ENCODE peak calls at places on chromosomes 1 and 21, in five cellular contexts. One of them, this sample, is unnamed.
A peak's percentile ranks its signal among the peaks of the same experiment; 100 is the strongest.

GRCh38 chr21:44012474-44013379 is 618 bp downstream of the TRAPPC10 start:
- DNase-seq in kidney: peak; percentile 91
- DNase-seq in left ventricle myocardium inferior: peak; percentile 69
- DNase-seq in tibial nerve: peak; percentile 19
- DNase-seq in CD8-positive, alpha-beta T cell: peak; percentile 76
- DNase-seq in this sample: no peak

GRCh38 chr1:184745929-184746583 is 8.6 kb downstream of the EDEM3 start:
- DNase-seq in kidney: no peak
- DNase-seq in tibial nerve: no peak
- DNase-seq in left ventricle myocardium inferior: no peak
- DNase-seq in CD8-positive, alpha-beta T cell: no peak
- DNase-seq in this sample: no peak

GRCh38 chr1:3463013-3463385 is 8.5 kb downstream of the ARHGEF16 start:
- DNase-seq in tibial nerve: no peak
- DNase-seq in kidney: peak; percentile 69
- DNase-seq in CD8-positive, alpha-beta T cell: no peak
- DNase-seq in left ventricle myocardium inferior: no peak
- DNase-seq in this sample: no peak

GRCh38 chr1:93288558-93288957 is 57.1 kb upstream of the DR1 start:
- DNase-seq in kidney: no peak
- DNase-seq in CD8-positive, alpha-beta T cell: no peak
- DNase-seq in tibial nerve: no peak
- DNase-seq in left ventricle myocardium inferior: no peak
- DNase-seq in this sample: no peak

GRCh38 chr1:202164271-202165037 is 4.1 kb upstream of the PTPN7 start:
- DNase-seq in CD8-positive, alpha-beta T cell: peak; percentile 68
- DNase-seq in kidney: peak; percentile 57
- DNase-seq in tibial nerve: no peak
- DNase-seq in left ventricle myocardium inferior: no peak
- DNase-seq in this sample: no peak

GRCh38 chr1:170555370-170555769 is 23.4 kb downstream of the GORAB start:
- DNase-seq in kidney: no peak
- DNase-seq in tibial nerve: no peak
- DNase-seq in CD8-positive, alpha-beta T cell: no peak
- DNase-seq in left ventricle myocardium inferior: no peak
- DNase-seq in this sample: no peak

GRCh38 chr1:43687301-43688108 is 19.8 kb upstream of the ST3GAL3 start:
- DNase-seq in left ventricle myocardium inferior: peak; percentile 32
- DNase-seq in tibial nerve: no peak
- DNase-seq in kidney: no peak
- DNase-seq in CD8-positive, alpha-beta T cell: no peak
- DNase-seq in this sample: no peak

GRCh38 chr21:45074048-45074817 is at the start of gene ADARB1:
- DNase-seq in left ventricle myocardium inferior: peak; percentile 68
- DNase-seq in kidney: peak; percentile 87
- DNase-seq in CD8-positive, alpha-beta T cell: peak; percentile 42
- DNase-seq in tibial nerve: no peak
- DNase-seq in this sample: no peak

GRCh38 chr21:39525129-39525528 is 73.4 kb downstream of the SH3BGR start:
- DNase-seq in left ventricle myocardium inferior: peak; percentile 42
- DNase-seq in kidney: no peak
- DNase-seq in tibial nerve: no peak
- DNase-seq in CD8-positive, alpha-beta T cell: no peak
- DNase-seq in this sample: no peak

GRCh38 chr1:235160395-235160964 is 570 bp downstream of the RBM34 start:
- DNase-seq in CD8-positive, alpha-beta T cell: no peak
- DNase-seq in left ventricle myocardium inferior: no peak
- DNase-seq in kidney: no peak
- DNase-seq in tibial nerve: no peak
- DNase-seq in this sample: peak; percentile 41

GRCh38 chr1:235157150-235157549 is 3.9 kb downstream of the RBM34 start:
- DNase-seq in tibial nerve: no peak
- DNase-seq in CD8-positive, alpha-beta T cell: no peak
- DNase-seq in kidney: no peak
- DNase-seq in left ventricle myocardium inferior: no peak
- DNase-seq in this sample: no peak

GRCh38 chr1:235161685-235162327 is 756 bp upstream of the RBM34 start:
- DNase-seq in tibial nerve: no peak
- DNase-seq in CD8-positive, alpha-beta T cell: no peak
- DNase-seq in left ventricle myocardium inferior: no peak
- DNase-seq in kidney: no peak
- DNase-seq in this sample: no peak

GRCh38 chr1:235158680-235159079 is 2.4 kb downstream of the RBM34 start:
- DNase-seq in kidney: no peak
- DNase-seq in left ventricle myocardium inferior: no peak
- DNase-seq in tibial nerve: no peak
- DNase-seq in CD8-positive, alpha-beta T cell: no peak
- DNase-seq in this sample: no peak

DNA sequence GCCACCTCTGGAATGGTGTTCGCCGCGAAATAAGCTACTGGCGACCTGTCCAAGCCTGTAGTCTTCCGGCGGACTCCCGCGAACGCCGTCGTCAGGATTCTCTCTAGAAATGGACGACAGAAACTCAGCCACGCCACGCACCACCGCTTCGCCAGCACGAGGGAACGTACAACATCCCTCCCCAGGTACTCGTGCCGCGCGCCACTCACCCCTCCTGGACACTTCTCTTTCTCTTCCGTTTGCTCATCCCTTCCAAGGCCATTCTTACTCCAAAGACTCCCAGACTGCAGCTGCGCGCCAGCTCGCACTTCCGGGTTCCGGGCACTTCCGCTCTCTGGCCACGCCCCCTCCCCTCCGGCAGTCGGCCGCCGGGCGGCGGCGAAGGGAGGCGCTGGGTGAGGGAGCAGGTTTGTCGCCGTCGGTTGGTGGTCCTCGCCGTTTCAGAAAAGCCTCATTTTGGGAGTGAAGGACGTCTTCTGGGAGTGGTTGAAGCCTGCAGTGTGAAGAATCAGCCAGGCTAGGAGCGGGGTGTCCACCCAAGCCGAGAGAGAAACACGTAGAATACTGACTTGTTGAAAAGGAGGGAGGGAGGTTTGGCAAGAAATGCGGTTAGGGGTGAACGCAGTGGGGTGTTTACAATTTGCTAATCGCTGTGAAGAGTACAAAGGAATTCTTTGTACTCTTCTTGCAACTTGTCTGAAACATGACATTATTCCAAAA is at the start of gene RBM34:
- DNase-seq in left ventricle myocardium inferior: peak; percentile 93
- DNase-seq in tibial nerve: peak; percentile 89
- DNase-seq in CD8-positive, alpha-beta T cell: peak; percentile 90
- DNase-seq in kidney: peak; percentile 97
- DNase-seq in this sample: peak; percentile 63
- TF ChIP-seq CTCF in left ventricle myocardium inferior: peak; percentile 46
- TF ChIP-seq CTCF in tibial nerve: peak; percentile 36
- TF ChIP-seq CTCF in CD8-positive, alpha-beta T cell: no peak
- TF ChIP-seq CTCF in kidney: peak; percentile 7
- TF ChIP-seq CTCF in this sample: peak; percentile 28

GRCh38 chr1:26020390-26020789 is 1.2 kb upstream of the EXTL1 start:
- DNase-seq in CD8-positive, alpha-beta T cell: no peak
- DNase-seq in kidney: no peak
- DNase-seq in tibial nerve: no peak
- DNase-seq in left ventricle myocardium inferior: no peak
- DNase-seq in this sample: no peak

GRCh38 chr1:26022404-26022779 is 817 bp downstream of the EXTL1 start:
- DNase-seq in left ventricle myocardium inferior: no peak
- DNase-seq in tibial nerve: no peak
- DNase-seq in CD8-positive, alpha-beta T cell: no peak
- DNase-seq in kidney: no peak
- DNase-seq in this sample: no peak

GRCh38 chr1:26022994-26023393 is 1.4 kb downstream of the EXTL1 start:
- DNase-seq in tibial nerve: no peak
- DNase-seq in kidney: no peak
- DNase-seq in CD8-positive, alpha-beta T cell: no peak
- DNase-seq in left ventricle myocardium inferior: no peak
- DNase-seq in this sample: no peak

GRCh38 chr1:26020941-26021646 is 481 bp upstream of the EXTL1 start:
- DNase-seq in kidney: no peak
- DNase-seq in tibial nerve: no peak
- DNase-seq in CD8-positive, alpha-beta T cell: no peak
- DNase-seq in left ventricle myocardium inferior: no peak
- DNase-seq in this sample: no peak

GRCh38 chr1:26021647-26022403 is at the start of gene EXTL1:
- DNase-seq in tibial nerve: no peak
- DNase-seq in CD8-positive, alpha-beta T cell: no peak
- DNase-seq in left ventricle myocardium inferior: peak; percentile 82
- DNase-seq in kidney: peak; percentile 88
- DNase-seq in this sample: no peak
- H3K4me3 ChIP-seq in tibial nerve: peak within 1 kb of the TSS; percentile 30
- H3K4me3 ChIP-seq in CD8-positive, alpha-beta T cell: no peak within 1 kb of the TSS
- H3K4me3 ChIP-seq in left ventricle myocardium inferior: peak within 1 kb of the TSS; percentile 60
- H3K4me3 ChIP-seq in kidney: no peak within 1 kb of the TSS
- H3K4me3 ChIP-seq in this sample: no peak within 1 kb of the TSS

GRCh38 chr1:47709302-47710074 is 271.6 kb downstream of the FOXD2 start:
- DNase-seq in CD8-positive, alpha-beta T cell: no peak
- DNase-seq in left ventricle myocardium inferior: no peak
- DNase-seq in tibial nerve: no peak
- DNase-seq in kidney: no peak
- DNase-seq in this sample: no peak
- TF ChIP-seq CTCF in CD8-positive, alpha-beta T cell: no peak
- TF ChIP-seq CTCF in left ventricle myocardium inferior: peak; percentile 49
- TF ChIP-seq CTCF in tibial nerve: peak; percentile 11
- TF ChIP-seq CTCF in kidney: no peak
- TF ChIP-seq CTCF in this sample: peak; percentile 30

DNA sequence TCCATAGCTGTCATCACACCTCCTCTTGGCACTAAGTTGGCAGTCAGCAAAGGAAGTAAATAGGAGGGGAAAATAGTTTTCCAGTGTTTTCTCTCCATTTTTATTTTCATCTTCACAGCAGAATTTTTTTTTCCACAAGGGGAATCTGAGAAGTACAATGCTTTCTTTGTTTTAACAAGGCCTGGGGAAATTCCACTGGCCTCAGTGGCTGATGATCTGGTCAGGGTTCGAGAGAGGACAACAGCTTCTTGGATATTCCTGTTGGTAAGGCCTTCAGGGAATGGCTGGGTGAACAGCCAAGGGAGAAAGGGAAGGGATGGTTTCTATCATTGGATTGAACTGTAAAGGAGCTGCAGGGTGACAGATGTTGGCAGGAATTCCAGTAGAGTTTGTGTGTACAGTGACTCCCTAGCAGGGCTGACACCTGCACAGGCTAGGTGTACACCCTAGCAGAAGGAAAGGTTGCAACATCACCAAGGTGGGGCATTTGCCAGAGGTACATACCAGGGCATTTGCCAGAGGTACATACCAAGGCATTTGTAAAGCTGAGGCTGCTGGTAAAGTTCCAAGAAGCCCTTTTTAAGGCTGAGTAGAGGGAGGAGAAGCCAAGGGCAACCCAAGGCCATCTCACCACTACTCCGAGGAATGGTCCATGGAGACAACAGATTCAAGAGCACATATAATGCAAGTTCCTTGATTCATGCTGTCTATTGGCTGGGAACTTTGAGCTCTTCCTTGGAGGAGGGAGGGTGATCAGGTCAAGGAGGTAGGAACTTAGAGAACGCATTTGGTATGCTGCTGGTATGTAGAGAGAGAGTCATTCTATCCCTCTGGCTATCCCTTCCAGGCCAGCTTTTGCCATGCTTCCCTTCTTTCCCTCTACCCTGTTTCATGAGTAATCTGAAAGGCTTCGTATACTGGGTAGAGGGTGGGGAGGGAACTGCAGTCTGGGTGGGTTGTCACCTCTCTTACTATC is 3.1 kb downstream of the GJA5 start:
- DNase-seq in left ventricle myocardium inferior: no peak
- DNase-seq in kidney: no peak
- DNase-seq in CD8-positive, alpha-beta T cell: no peak
- DNase-seq in tibial nerve: no peak
- DNase-seq in this sample: no peak
- H3K4me3 ChIP-seq in left ventricle myocardium inferior: no peak overlapping the region
- H3K4me3 ChIP-seq in kidney: no peak overlapping the region
- H3K4me3 ChIP-seq in CD8-positive, alpha-beta T cell: no peak overlapping the region
- H3K4me3 ChIP-seq in tibial nerve: no peak overlapping the region
- H3K4me3 ChIP-seq in this sample: no peak overlapping the region